ENCODE peak calls at places on chromosomes 7 and 10, in ten cellular contexts. U, Y, W, F, M, H, B, K, A and V are unnamed samples.

GRCh38 chr7:157690833-157691382 is 354.1 kb downstream of the DNAJB6 start:
- DNase-seq in U (no peak), H (no peak), K (peak; percentile 85), Y (peak; percentile 95), F (no peak), M (no peak), W (no peak), B (peak; percentile 52), A (peak; percentile 63), V (no peak)

GRCh38 chr10:52331759-52332364 is 17.8 kb downstream of the DKK1 start:
- DNase-seq in U (no peak), M (no peak), W (no peak), K (no peak), Y (no peak), B (no peak), A (no peak), F (no peak), H (no peak), V (no peak)

GRCh38 chr7:158368449-158368848 is 219.2 kb downstream of the PTPRN2 start:
- DNase-seq in A (no peak), M (no peak), B (no peak), K (peak; percentile 14), Y (no peak), H (no peak), W (no peak), F (no peak), U (no peak), V (no peak)

GRCh38 chr10:119542990-119543813 is 683 bp upstream of the RGS10 start:
- DNase-seq in H (peak; percentile 76), M (peak; percentile 77), B (peak; percentile 74), Y (peak; percentile 49), U (peak; percentile 60), W (peak; percentile 69), A (peak; percentile 71), F (peak; percentile 81), K (peak; percentile 82), V (peak; percentile 49)

GRCh38 chr7:78039791-78040776 is 241.5 kb downstream of the PHTF2 start:
- DNase-seq in B (peak; percentile 19), M (no peak), F (peak; percentile 72), A (no peak), H (peak; percentile 78), U (peak; percentile 36), Y (no peak), K (peak; percentile 68), W (peak; percentile 36), V (no peak)

GRCh38 chr10:74213571-74214162 is 62.6 kb downstream of the ADK start:
- DNase-seq in A (no peak), M (no peak), F (peak; percentile 67), Y (peak; percentile 23), W (peak; percentile 59), K (no peak), B (peak; percentile 27), H (peak; percentile 42), U (peak; percentile 42), V (peak; percentile 26)

GRCh38 chr10:25678666-25679065 is 255.4 kb upstream of the MYO3A start:
- DNase-seq in A (no peak), K (no peak), W (no peak), Y (peak; percentile 32), H (no peak), F (no peak), U (no peak), M (no peak), B (no peak), V (no peak)

GRCh38 chr7:27215356-27215755 is 15.5 kb upstream of the HOXA13 start:
- DNase-seq in B (no peak), M (no peak), H (no peak), A (no peak), K (no peak), U (no peak), W (no peak), F (no peak), Y (no peak), V (no peak)

GRCh38 chr7:16419859-16420258 is 1.5 kb downstream of the CRPPA start:
- DNase-seq in Y (no peak), M (no peak), F (no peak), B (no peak), W (no peak), K (no peak), A (no peak), H (no peak), U (no peak), V (no peak)

GRCh38 chr10:52423369-52423768 is 109.3 kb downstream of the DKK1 start:
- DNase-seq in M (no peak), A (no peak), K (no peak), W (no peak), U (no peak), H (no peak), Y (peak; percentile 33), B (no peak), F (no peak), V (no peak)

GRCh38 chr7:93957767-93958166 is 36.2 kb downstream of the GNG11 start:
- DNase-seq in K (no peak), M (no peak), H (no peak), A (no peak), Y (no peak), W (no peak), B (no peak), F (no peak), U (no peak), V (no peak)

GRCh38 chr7:37031571-37032257 is 307.4 kb upstream of the AOAH start:
- DNase-seq in K (peak; percentile 91), H (no peak), W (peak; percentile 98), U (no peak), M (no peak), Y (peak; percentile 100), F (no peak), B (peak; percentile 75), A (no peak), V (peak; percentile 98)

GRCh38 chr7:151930695-151931094 is 25.6 kb upstream of the GALNTL5 start:
- DNase-seq in F (no peak), K (no peak), B (no peak), A (no peak), H (no peak), U (no peak), M (no peak), Y (no peak), W (no peak), V (no peak)

DNA sequence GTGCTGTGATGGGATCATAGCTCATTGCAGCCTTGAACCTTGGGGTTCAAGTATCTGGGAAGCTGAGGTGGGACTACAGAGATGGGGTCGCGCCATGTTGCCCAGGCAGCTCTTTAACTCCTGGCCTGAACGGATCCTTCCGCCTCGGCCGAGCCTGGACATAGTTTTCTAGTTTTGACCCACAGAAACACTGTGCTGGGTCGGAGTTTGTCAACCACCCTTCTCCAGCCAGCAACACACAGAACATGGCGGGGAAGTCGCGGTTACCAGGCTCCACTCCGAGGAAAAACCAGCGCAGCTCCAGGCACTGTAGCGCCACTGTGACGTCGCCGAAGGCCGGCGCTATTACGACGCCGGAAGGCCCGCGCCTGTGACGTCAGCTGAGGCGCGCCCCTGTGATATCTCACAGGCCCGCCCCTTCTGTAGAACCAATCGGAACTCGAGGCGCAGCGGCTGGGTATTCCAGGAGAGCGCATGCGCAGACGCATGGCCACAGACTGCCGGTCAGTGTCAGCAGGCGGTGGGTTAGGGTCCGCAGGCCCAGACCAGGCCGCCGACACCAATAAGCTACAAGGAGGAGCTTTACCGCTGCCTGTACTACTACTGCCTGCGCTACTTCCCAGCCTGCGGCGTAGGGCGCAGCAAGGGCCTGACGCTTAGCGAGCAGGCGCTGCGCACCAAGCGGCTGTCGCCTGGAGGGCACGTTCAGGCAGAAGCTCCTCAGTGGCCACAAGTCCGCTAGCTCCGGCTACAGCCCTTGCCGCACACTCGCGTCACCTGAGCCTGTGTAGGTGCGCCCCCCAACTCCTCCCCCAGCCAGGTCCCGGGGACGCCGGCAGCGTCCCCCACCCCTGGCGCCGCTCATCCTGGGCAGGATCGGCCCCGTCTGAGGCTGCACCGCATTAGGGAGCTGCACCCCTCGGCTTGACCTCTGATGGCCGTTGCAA is 135.2 kb upstream of the KCTD7 start:
- DNase-seq in A (peak; percentile 97), U (peak; percentile 91), M (peak; percentile 98), F (peak; percentile 97), Y (peak; percentile 97), B (peak; percentile 98), K (peak; percentile 99), H (peak; percentile 98), W (peak; percentile 99), V (peak; percentile 96)
- TF ChIP-seq CTCF in A (no peak), U (no peak), M (peak; percentile 22), F (no peak), Y (peak; percentile 34), B (no peak), K (peak; percentile 47), H (no peak), W (no peak), V (peak; percentile 47)

DNA sequence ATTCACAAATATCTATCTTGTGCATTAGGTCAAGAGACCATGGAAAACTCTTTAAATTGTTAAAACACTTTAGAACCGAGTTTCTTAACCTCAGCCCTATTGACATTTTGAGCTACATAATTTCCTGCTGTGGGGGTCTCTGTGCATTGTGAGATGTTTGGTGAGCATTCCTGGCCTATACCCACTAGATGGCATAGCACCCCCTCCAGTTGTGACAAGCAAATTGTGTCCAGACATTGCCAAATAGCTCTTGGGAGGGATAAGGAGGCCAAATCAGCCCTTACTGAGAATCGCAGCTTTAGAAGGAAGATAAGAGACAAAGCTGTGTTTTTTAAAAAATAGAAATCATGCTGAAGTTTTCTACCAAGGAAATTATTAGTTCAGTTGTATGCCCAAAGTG is 1158.5 kb upstream of the C7orf33 start:
- DNase-seq in B (no peak), K (no peak), H (no peak), A (peak; percentile 24), W (no peak), Y (peak; percentile 3), M (no peak), U (no peak), F (no peak), V (no peak)
- TF ChIP-seq CTCF in B (no peak), K (no peak), H (no peak), A (peak; percentile 40), W (no peak), Y (peak; percentile 31), M (no peak), U (no peak), F (no peak), V (peak; percentile 34)

GRCh38 chr7:135662123-135662372 is 266 bp upstream of the STMP1 start:
- DNase-seq in W (no peak), F (no peak), A (no peak), U (no peak), Y (no peak), M (no peak), K (no peak), H (no peak), B (no peak), V (no peak)
- TF ChIP-seq CTCF in W (peak; percentile 52), F (no peak), A (no peak), U (peak; percentile 80), Y (no peak), M (no peak), K (peak; percentile 87), H (no peak), B (peak; percentile 77), V (no peak)

DNA sequence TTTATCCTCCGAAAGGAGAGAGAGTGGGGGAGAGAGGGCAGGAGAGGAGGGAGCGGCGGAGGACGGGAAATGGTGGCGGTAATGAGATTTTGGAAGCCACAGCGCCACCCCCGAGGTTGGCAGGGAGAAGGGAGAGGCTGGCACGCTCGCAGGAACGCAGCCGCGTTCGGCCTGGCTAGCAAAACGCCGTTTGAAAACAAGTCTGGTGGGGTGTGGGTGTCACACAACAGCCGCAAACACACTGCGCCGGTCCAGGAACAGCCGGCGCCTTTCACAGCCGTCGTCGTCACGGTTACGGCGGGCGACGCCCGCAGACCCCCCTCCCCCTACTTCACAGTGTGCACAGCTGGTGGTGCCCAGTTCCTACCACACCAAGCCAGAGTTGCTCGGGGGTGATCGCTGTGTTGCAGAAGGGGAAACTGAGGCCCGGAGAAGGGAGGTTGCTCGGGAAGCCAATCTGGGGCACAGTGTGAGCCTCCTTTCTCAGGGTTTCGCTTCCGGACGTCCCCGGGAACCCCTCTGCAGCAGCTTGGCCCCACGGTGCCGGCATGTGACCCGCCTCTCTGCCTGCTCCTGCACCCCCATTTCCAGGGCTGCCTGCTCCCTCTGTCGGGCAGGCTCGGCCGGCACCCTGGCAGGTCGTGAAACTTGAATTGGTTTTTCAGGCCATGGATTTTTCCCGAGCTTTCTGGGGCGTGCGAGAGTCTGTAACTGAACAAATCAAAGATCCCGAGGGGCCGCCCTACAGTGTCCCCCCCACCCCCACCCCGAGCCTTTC is 57.8 kb downstream of the UNCX start:
- DNase-seq in U (peak; percentile 13), B (no peak), Y (peak; percentile 16), H (no peak), A (peak; percentile 59), F (no peak), M (peak; percentile 43), W (peak; percentile 22), K (no peak), V (no peak)
- TF ChIP-seq CTCF in U (no peak), B (no peak), Y (peak; percentile 40), H (no peak), A (no peak), F (no peak), M (no peak), W (peak; percentile 12), K (no peak), V (no peak)